ENCODE peak calls at places on chromosomes 11 and 22, in eight cellular contexts. G is HFF-Myc, T is choroid plexus epithelial cell, Z is cardiac muscle cell, F is cardiac fibroblast, H is Calu3, O is dorsolateral prefrontal cortex, E is heart right ventricle. A is an unnamed sample.

GRCh38 chr11:39910087-39910486 is 1549.4 kb downstream of the LRRC4C start:
- DNase-seq in G (no peak), T (no peak), Z (no peak), F (peak; percentile 0), H (no peak), O (no peak), E (no peak), A (no peak)

GRCh38 chr22:40955516-40955915 is 4.3 kb downstream of the RBX1 start:
- DNase-seq in G (peak; percentile 35), T (peak; percentile 56), Z (peak; percentile 64), F (peak; percentile 18), H (no peak), O (no peak), E (no peak), A (no peak)

GRCh38 chr11:3049430-3050243 is 7.6 kb downstream of the CARS1 start:
- DNase-seq in G (peak; percentile 87), T (peak; percentile 98), Z (peak; percentile 97), F (peak; percentile 96), H (peak; percentile 75), O (peak; percentile 82), E (peak; percentile 48), A (peak; percentile 70)

GRCh38 chr22:40720538-40721256 is 41.4 kb downstream of the MCHR1 start:
- DNase-seq in G (no peak), T (no peak), Z (no peak), F (peak; percentile 17), H (no peak), O (no peak), E (no peak), A (no peak)

GRCh38 chr22:18952022-18952421 is 15.9 kb upstream of the PRODH start:
- DNase-seq in G (no peak), T (no peak), Z (no peak), F (no peak), H (no peak), O (no peak), E (peak; percentile 1), A (no peak)

GRCh38 chr11:71551711-71552110 is 3.5 kb downstream of the KRTAP5-9 start:
- DNase-seq in G (no peak), T (no peak), Z (no peak), F (no peak), H (no peak), O (no peak), E (no peak), A (no peak)

GRCh38 chr11:3822312-3822711 is 14.0 kb downstream of the PGAP2 start:
- DNase-seq in G (no peak), T (no peak), Z (no peak), F (no peak), H (no peak), O (no peak), E (no peak), A (no peak)

GRCh38 chr11:19498986-19499669 is 213.5 kb upstream of the NAV2 start:
- DNase-seq in G (no peak), T (peak; percentile 83), Z (peak; percentile 26), F (peak; percentile 74), H (no peak), O (no peak), E (no peak), A (no peak)

GRCh38 chr11:44006882-44007495 is 40.8 kb upstream of the ACCSL start:
- DNase-seq in G (no peak), T (no peak), Z (no peak), F (no peak), H (no peak), O (no peak), E (no peak), A (no peak)

GRCh38 chr22:23752090-23752691 is 1.3 kb upstream of the ZNF70 start:
- DNase-seq in G (no peak), T (no peak), Z (no peak), F (no peak), H (no peak), O (no peak), E (no peak), A (no peak)

GRCh38 chr22:43239956-43240355 is 53.0 kb upstream of the TTLL12 start:
- DNase-seq in G (no peak), T (no peak), Z (no peak), F (no peak), H (no peak), O (no peak), E (no peak), A (no peak)

GRCh38 chr22:48687606-48688005 is 1140.1 kb downstream of the BRD1 start:
- DNase-seq in G (no peak), T (no peak), Z (no peak), F (no peak), H (no peak), O (no peak), E (no peak), A (no peak)

GRCh38 chr11:18192988-18193387 is 20.4 kb downstream of the MRGPRX4 start:
- DNase-seq in G (no peak), T (no peak), Z (no peak), F (no peak), H (no peak), O (no peak), E (no peak), A (no peak)

GRCh38 chr22:34608716-34609115 is 457.2 kb upstream of the ISX start:
- DNase-seq in G (no peak), T (no peak), Z (no peak), F (peak; percentile 2), H (no peak), O (no peak), E (no peak), A (no peak)
- TF ChIP-seq CTCF in G (no peak), T (no peak), Z (no peak), F (no peak), H (no peak), O (no peak), E (no peak), A (no peak)

GRCh38 chr11:114171257-114172054 is 111.9 kb downstream of the ZBTB16 start:
- DNase-seq in G (no peak), T (peak; percentile 59), Z (peak; percentile 54), F (peak; percentile 48), H (no peak), O (no peak), E (peak; percentile 93), A (peak; percentile 73)
- TF ChIP-seq CTCF in G (no peak), T (no peak), Z (no peak), F (no peak), H (no peak), O (no peak), E (no peak), A (no peak)

GRCh38 chr11:94302806-94303205 is 1.6 kb upstream of the IZUMO1R start:
- DNase-seq in G (no peak), T (no peak), Z (no peak), F (no peak), H (no peak), O (no peak), E (no peak), A (no peak)

GRCh38 chr11:94295534-94295933 is 8.8 kb upstream of the IZUMO1R start:
- DNase-seq in G (no peak), T (no peak), Z (no peak), F (no peak), H (no peak), O (no peak), E (no peak), A (no peak)

GRCh38 chr11:94303884-94304459 is 408 bp upstream of the IZUMO1R start:
- DNase-seq in G (no peak), T (no peak), Z (no peak), F (no peak), H (no peak), O (no peak), E (no peak), A (no peak)

GRCh38 chr11:94297967-94298576 is 6.3 kb upstream of the IZUMO1R start:
- DNase-seq in G (no peak), T (no peak), Z (no peak), F (no peak), H (no peak), O (no peak), E (no peak), A (no peak)
- TF ChIP-seq CTCF in G (peak; percentile 8), T (no peak), Z (no peak), F (no peak), H (no peak), O (no peak), E (no peak), A (no peak)

GRCh38 chr22:32775957-32776356 is 25.5 kb upstream of the TIMP3 start:
- DNase-seq in G (no peak), T (no peak), Z (peak; percentile 22), F (no peak), H (no peak), O (no peak), E (no peak), A (no peak)
- TF ChIP-seq CTCF in G (peak; percentile 56), T (peak; percentile 64), Z (peak; percentile 48), F (peak; percentile 36), H (peak; percentile 23), O (no peak), E (peak; percentile 16), A (no peak)

GRCh38 chr11:102853055-102853454 is 9.6 kb upstream of the MMP3 start:
- DNase-seq in G (no peak), T (no peak), Z (no peak), F (no peak), H (no peak), O (no peak), E (no peak), A (no peak)
- TF ChIP-seq CTCF in G (no peak), T (no peak), Z (no peak), F (no peak), H (no peak), O (no peak), E (no peak), A (no peak)

GRCh38 chr11:46463701-46464100 is 72.1 kb upstream of the CHRM4 start:
- DNase-seq in G (no peak), T (no peak), Z (no peak), F (no peak), H (no peak), O (no peak), E (no peak), A (no peak)
- TF ChIP-seq CTCF in G (no peak), T (no peak), Z (no peak), F (no peak), H (no peak), O (no peak), E (no peak), A (no peak)